ENCODE peak calls at places on chromosome 12, in nine cellular contexts. One of them, this sample, is unnamed.

GRCh38 chr12:43287991-43288390 is 264.0 kb downstream of the ADAMTS20 start:
- DNase-seq in activated T-helper 1 cell treated with anti-CD3 and anti-CD28 coated beads, Interleukin-12 subunit alpha, Interleukin-12 subunit beta, Interleukin-2, Interleukin-4 antibody, amounts not matched to agents 30 ng/mL and 10 ng/mL and 1 ng/mL, durations not matched to agents 14 hours and 24 hours and 36 hours: no peak
- DNase-seq in OCI-LY7: no peak
- DNase-seq in stimulated activated CD4-positive, alpha-beta T cell treated with anti-CD3 and anti-CD28 coated beads, Interleukin-4, amount 100 ng/mL, for 24 hours: no peak
- DNase-seq in testis: no peak
- DNase-seq in fibroblast of the aortic adventitia: no peak
- DNase-seq in RWPE1: no peak
- DNase-seq in NCI-H69: peak
- DNase-seq in effector memory CD4-positive, alpha-beta T cell: no peak
- DNase-seq in this sample: no peak

GRCh38 chr12:123621619-123622530 is 11.6 kb downstream of the EIF2B1 start:
- DNase-seq in testis: no peak
- DNase-seq in fibroblast of the aortic adventitia: no peak
- DNase-seq in RWPE1: peak
- DNase-seq in NCI-H69: no peak
- DNase-seq in effector memory CD4-positive, alpha-beta T cell: no peak
- DNase-seq in OCI-LY7: no peak
- DNase-seq in stimulated activated CD4-positive, alpha-beta T cell treated with anti-CD3 and anti-CD28 coated beads, Interleukin-4, amount 100 ng/mL, for 24 hours: no peak
- DNase-seq in activated T-helper 1 cell treated with anti-CD3 and anti-CD28 coated beads, Interleukin-12 subunit alpha, Interleukin-12 subunit beta, Interleukin-2, Interleukin-4 antibody, amounts not matched to agents 30 ng/mL and 10 ng/mL and 1 ng/mL, durations not matched to agents 14 hours and 24 hours and 36 hours: no peak
- DNase-seq in this sample: peak

GRCh38 chr12:105949391-105949790 is 189.4 kb downstream of the NUAK1 start:
- DNase-seq in effector memory CD4-positive, alpha-beta T cell: no peak
- DNase-seq in OCI-LY7: no peak
- DNase-seq in activated T-helper 1 cell treated with anti-CD3 and anti-CD28 coated beads, Interleukin-12 subunit alpha, Interleukin-12 subunit beta, Interleukin-2, Interleukin-4 antibody, amounts not matched to agents 30 ng/mL and 10 ng/mL and 1 ng/mL, durations not matched to agents 14 hours and 24 hours and 36 hours: no peak
- DNase-seq in testis: no peak
- DNase-seq in NCI-H69: no peak
- DNase-seq in stimulated activated CD4-positive, alpha-beta T cell treated with anti-CD3 and anti-CD28 coated beads, Interleukin-4, amount 100 ng/mL, for 24 hours: no peak
- DNase-seq in RWPE1: no peak
- DNase-seq in fibroblast of the aortic adventitia: no peak
- DNase-seq in this sample: no peak

GRCh38 chr12:72136792-72137191 is 135.4 kb upstream of the TRHDE start:
- DNase-seq in NCI-H69: no peak
- DNase-seq in effector memory CD4-positive, alpha-beta T cell: no peak
- DNase-seq in RWPE1: no peak
- DNase-seq in stimulated activated CD4-positive, alpha-beta T cell treated with anti-CD3 and anti-CD28 coated beads, Interleukin-4, amount 100 ng/mL, for 24 hours: no peak
- DNase-seq in activated T-helper 1 cell treated with anti-CD3 and anti-CD28 coated beads, Interleukin-12 subunit alpha, Interleukin-12 subunit beta, Interleukin-2, Interleukin-4 antibody, amounts not matched to agents 30 ng/mL and 10 ng/mL and 1 ng/mL, durations not matched to agents 14 hours and 24 hours and 36 hours: no peak
- DNase-seq in OCI-LY7: no peak
- DNase-seq in testis: no peak
- DNase-seq in fibroblast of the aortic adventitia: no peak
- DNase-seq in this sample: no peak

GRCh38 chr12:19273482-19274330 is 144.2 kb downstream of the PLEKHA5 start:
- DNase-seq in OCI-LY7: no peak
- DNase-seq in RWPE1: peak
- DNase-seq in activated T-helper 1 cell treated with anti-CD3 and anti-CD28 coated beads, Interleukin-12 subunit alpha, Interleukin-12 subunit beta, Interleukin-2, Interleukin-4 antibody, amounts not matched to agents 30 ng/mL and 10 ng/mL and 1 ng/mL, durations not matched to agents 14 hours and 24 hours and 36 hours: no peak
- DNase-seq in NCI-H69: peak
- DNase-seq in testis: peak
- DNase-seq in stimulated activated CD4-positive, alpha-beta T cell treated with anti-CD3 and anti-CD28 coated beads, Interleukin-4, amount 100 ng/mL, for 24 hours: peak
- DNase-seq in effector memory CD4-positive, alpha-beta T cell: peak
- DNase-seq in fibroblast of the aortic adventitia: peak
- DNase-seq in this sample: peak

GRCh38 chr12:96399919-96400630 is at the start of gene CDK17:
- DNase-seq in stimulated activated CD4-positive, alpha-beta T cell treated with anti-CD3 and anti-CD28 coated beads, Interleukin-4, amount 100 ng/mL, for 24 hours: peak
- DNase-seq in OCI-LY7: peak
- DNase-seq in RWPE1: peak
- DNase-seq in NCI-H69: peak
- DNase-seq in activated T-helper 1 cell treated with anti-CD3 and anti-CD28 coated beads, Interleukin-12 subunit alpha, Interleukin-12 subunit beta, Interleukin-2, Interleukin-4 antibody, amounts not matched to agents 30 ng/mL and 10 ng/mL and 1 ng/mL, durations not matched to agents 14 hours and 24 hours and 36 hours: peak
- DNase-seq in effector memory CD4-positive, alpha-beta T cell: peak
- DNase-seq in testis: peak
- DNase-seq in fibroblast of the aortic adventitia: peak
- DNase-seq in this sample: peak

GRCh38 chr12:124792961-124793441 is 70.7 kb downstream of the SCARB1 start:
- DNase-seq in OCI-LY7: no peak
- DNase-seq in stimulated activated CD4-positive, alpha-beta T cell treated with anti-CD3 and anti-CD28 coated beads, Interleukin-4, amount 100 ng/mL, for 24 hours: no peak
- DNase-seq in fibroblast of the aortic adventitia: no peak
- DNase-seq in testis: no peak
- DNase-seq in activated T-helper 1 cell treated with anti-CD3 and anti-CD28 coated beads, Interleukin-12 subunit alpha, Interleukin-12 subunit beta, Interleukin-2, Interleukin-4 antibody, amounts not matched to agents 30 ng/mL and 10 ng/mL and 1 ng/mL, durations not matched to agents 14 hours and 24 hours and 36 hours: no peak
- DNase-seq in effector memory CD4-positive, alpha-beta T cell: no peak
- DNase-seq in RWPE1: no peak
- DNase-seq in NCI-H69: no peak
- DNase-seq in this sample: no peak

GRCh38 chr12:116365606-116366455 is 88.3 kb upstream of the MED13L start:
- DNase-seq in RWPE1: no peak
- DNase-seq in OCI-LY7: no peak
- DNase-seq in fibroblast of the aortic adventitia: no peak
- DNase-seq in effector memory CD4-positive, alpha-beta T cell: no peak
- DNase-seq in stimulated activated CD4-positive, alpha-beta T cell treated with anti-CD3 and anti-CD28 coated beads, Interleukin-4, amount 100 ng/mL, for 24 hours: no peak
- DNase-seq in NCI-H69: no peak
- DNase-seq in testis: no peak
- DNase-seq in activated T-helper 1 cell treated with anti-CD3 and anti-CD28 coated beads, Interleukin-12 subunit alpha, Interleukin-12 subunit beta, Interleukin-2, Interleukin-4 antibody, amounts not matched to agents 30 ng/mL and 10 ng/mL and 1 ng/mL, durations not matched to agents 14 hours and 24 hours and 36 hours: no peak
- DNase-seq in this sample: no peak

GRCh38 chr12:113276306-113276705 is 55.0 kb downstream of the TPCN1 start:
- DNase-seq in NCI-H69: no peak
- DNase-seq in stimulated activated CD4-positive, alpha-beta T cell treated with anti-CD3 and anti-CD28 coated beads, Interleukin-4, amount 100 ng/mL, for 24 hours: no peak
- DNase-seq in activated T-helper 1 cell treated with anti-CD3 and anti-CD28 coated beads, Interleukin-12 subunit alpha, Interleukin-12 subunit beta, Interleukin-2, Interleukin-4 antibody, amounts not matched to agents 30 ng/mL and 10 ng/mL and 1 ng/mL, durations not matched to agents 14 hours and 24 hours and 36 hours: no peak
- DNase-seq in OCI-LY7: no peak
- DNase-seq in effector memory CD4-positive, alpha-beta T cell: no peak
- DNase-seq in RWPE1: no peak
- DNase-seq in fibroblast of the aortic adventitia: no peak
- DNase-seq in testis: no peak
- DNase-seq in this sample: no peak

GRCh38 chr12:53483225-53483978 is 15.9 kb downstream of the MAP3K12 start:
- DNase-seq in RWPE1: no peak
- DNase-seq in activated T-helper 1 cell treated with anti-CD3 and anti-CD28 coated beads, Interleukin-12 subunit alpha, Interleukin-12 subunit beta, Interleukin-2, Interleukin-4 antibody, amounts not matched to agents 30 ng/mL and 10 ng/mL and 1 ng/mL, durations not matched to agents 14 hours and 24 hours and 36 hours: no peak
- DNase-seq in stimulated activated CD4-positive, alpha-beta T cell treated with anti-CD3 and anti-CD28 coated beads, Interleukin-4, amount 100 ng/mL, for 24 hours: no peak
- DNase-seq in testis: no peak
- DNase-seq in NCI-H69: no peak
- DNase-seq in fibroblast of the aortic adventitia: no peak
- DNase-seq in OCI-LY7: no peak
- DNase-seq in effector memory CD4-positive, alpha-beta T cell: no peak
- DNase-seq in this sample: no peak

GRCh38 chr12:89325495-89325894 is 26.8 kb downstream of the DUSP6 start:
- DNase-seq in stimulated activated CD4-positive, alpha-beta T cell treated with anti-CD3 and anti-CD28 coated beads, Interleukin-4, amount 100 ng/mL, for 24 hours: no peak
- DNase-seq in activated T-helper 1 cell treated with anti-CD3 and anti-CD28 coated beads, Interleukin-12 subunit alpha, Interleukin-12 subunit beta, Interleukin-2, Interleukin-4 antibody, amounts not matched to agents 30 ng/mL and 10 ng/mL and 1 ng/mL, durations not matched to agents 14 hours and 24 hours and 36 hours: no peak
- DNase-seq in OCI-LY7: no peak
- DNase-seq in RWPE1: no peak
- DNase-seq in NCI-H69: no peak
- DNase-seq in testis: no peak
- DNase-seq in fibroblast of the aortic adventitia: no peak
- DNase-seq in effector memory CD4-positive, alpha-beta T cell: no peak
- DNase-seq in this sample: no peak

GRCh38 chr12:6069452-6070093 is 54.9 kb downstream of the VWF start:
- DNase-seq in RWPE1: peak
- DNase-seq in effector memory CD4-positive, alpha-beta T cell: no peak
- DNase-seq in fibroblast of the aortic adventitia: peak
- DNase-seq in testis: no peak
- DNase-seq in NCI-H69: no peak
- DNase-seq in stimulated activated CD4-positive, alpha-beta T cell treated with anti-CD3 and anti-CD28 coated beads, Interleukin-4, amount 100 ng/mL, for 24 hours: peak
- DNase-seq in activated T-helper 1 cell treated with anti-CD3 and anti-CD28 coated beads, Interleukin-12 subunit alpha, Interleukin-12 subunit beta, Interleukin-2, Interleukin-4 antibody, amounts not matched to agents 30 ng/mL and 10 ng/mL and 1 ng/mL, durations not matched to agents 14 hours and 24 hours and 36 hours: no peak
- DNase-seq in OCI-LY7: no peak
- DNase-seq in this sample: peak

GRCh38 chr12:90106568-90106967 is 397.9 kb upstream of the ATP2B1 start:
- DNase-seq in activated T-helper 1 cell treated with anti-CD3 and anti-CD28 coated beads, Interleukin-12 subunit alpha, Interleukin-12 subunit beta, Interleukin-2, Interleukin-4 antibody, amounts not matched to agents 30 ng/mL and 10 ng/mL and 1 ng/mL, durations not matched to agents 14 hours and 24 hours and 36 hours: no peak
- DNase-seq in testis: no peak
- DNase-seq in fibroblast of the aortic adventitia: no peak
- DNase-seq in effector memory CD4-positive, alpha-beta T cell: no peak
- DNase-seq in OCI-LY7: no peak
- DNase-seq in RWPE1: peak
- DNase-seq in NCI-H69: no peak
- DNase-seq in stimulated activated CD4-positive, alpha-beta T cell treated with anti-CD3 and anti-CD28 coated beads, Interleukin-4, amount 100 ng/mL, for 24 hours: no peak
- DNase-seq in this sample: no peak

GRCh38 chr12:103560604-103561101 is 26.4 kb upstream of the STAB2 start:
- DNase-seq in stimulated activated CD4-positive, alpha-beta T cell treated with anti-CD3 and anti-CD28 coated beads, Interleukin-4, amount 100 ng/mL, for 24 hours: no peak
- DNase-seq in OCI-LY7: no peak
- DNase-seq in testis: no peak
- DNase-seq in activated T-helper 1 cell treated with anti-CD3 and anti-CD28 coated beads, Interleukin-12 subunit alpha, Interleukin-12 subunit beta, Interleukin-2, Interleukin-4 antibody, amounts not matched to agents 30 ng/mL and 10 ng/mL and 1 ng/mL, durations not matched to agents 14 hours and 24 hours and 36 hours: no peak
- DNase-seq in effector memory CD4-positive, alpha-beta T cell: no peak
- DNase-seq in NCI-H69: no peak
- DNase-seq in RWPE1: peak
- DNase-seq in fibroblast of the aortic adventitia: peak
- DNase-seq in this sample: peak

GRCh38 chr12:9948606-9949286 is 16.6 kb upstream of the CLEC2A start:
- DNase-seq in NCI-H69: no peak
- DNase-seq in effector memory CD4-positive, alpha-beta T cell: no peak
- DNase-seq in testis: no peak
- DNase-seq in activated T-helper 1 cell treated with anti-CD3 and anti-CD28 coated beads, Interleukin-12 subunit alpha, Interleukin-12 subunit beta, Interleukin-2, Interleukin-4 antibody, amounts not matched to agents 30 ng/mL and 10 ng/mL and 1 ng/mL, durations not matched to agents 14 hours and 24 hours and 36 hours: no peak
- DNase-seq in RWPE1: no peak
- DNase-seq in fibroblast of the aortic adventitia: no peak
- DNase-seq in OCI-LY7: no peak
- DNase-seq in stimulated activated CD4-positive, alpha-beta T cell treated with anti-CD3 and anti-CD28 coated beads, Interleukin-4, amount 100 ng/mL, for 24 hours: no peak
- DNase-seq in this sample: no peak

GRCh38 chr12:123891516-123892179 is 81.0 kb downstream of the CCDC92 start:
- DNase-seq in NCI-H69: peak
- DNase-seq in OCI-LY7: no peak
- DNase-seq in testis: no peak
- DNase-seq in effector memory CD4-positive, alpha-beta T cell: no peak
- DNase-seq in fibroblast of the aortic adventitia: no peak
- DNase-seq in RWPE1: no peak
- DNase-seq in stimulated activated CD4-positive, alpha-beta T cell treated with anti-CD3 and anti-CD28 coated beads, Interleukin-4, amount 100 ng/mL, for 24 hours: no peak
- DNase-seq in activated T-helper 1 cell treated with anti-CD3 and anti-CD28 coated beads, Interleukin-12 subunit alpha, Interleukin-12 subunit beta, Interleukin-2, Interleukin-4 antibody, amounts not matched to agents 30 ng/mL and 10 ng/mL and 1 ng/mL, durations not matched to agents 14 hours and 24 hours and 36 hours: no peak
- DNase-seq in this sample: no peak

GRCh38 chr12:38374751-38375150 is 58.2 kb downstream of the ALG10B start:
- DNase-seq in RWPE1: no peak
- DNase-seq in testis: no peak
- DNase-seq in activated T-helper 1 cell treated with anti-CD3 and anti-CD28 coated beads, Interleukin-12 subunit alpha, Interleukin-12 subunit beta, Interleukin-2, Interleukin-4 antibody, amounts not matched to agents 30 ng/mL and 10 ng/mL and 1 ng/mL, durations not matched to agents 14 hours and 24 hours and 36 hours: no peak
- DNase-seq in NCI-H69: no peak
- DNase-seq in OCI-LY7: no peak
- DNase-seq in effector memory CD4-positive, alpha-beta T cell: no peak
- DNase-seq in stimulated activated CD4-positive, alpha-beta T cell treated with anti-CD3 and anti-CD28 coated beads, Interleukin-4, amount 100 ng/mL, for 24 hours: no peak
- DNase-seq in fibroblast of the aortic adventitia: no peak
- DNase-seq in this sample: no peak

This sample was measured in M059J.